ENCODE peak calls at places on chromosome 7, in ten cellular contexts. X, H, V, A, K, W, I, F, P and Z are unnamed samples.

GRCh38 chr7:22854158-22855048 is 31.8 kb upstream of the TOMM7 start:
- DNase-seq in H (peak), I (peak), V (peak), A (peak), W (peak), P (peak), K (peak), X (peak), F (peak), Z (peak)

GRCh38 chr7:17307558-17307957 is 9.1 kb downstream of the AHR start:
- DNase-seq in P (no peak), I (no peak), K (no peak), X (no peak), H (no peak), W (no peak), V (no peak), F (peak), A (no peak), Z (no peak)

GRCh38 chr7:44894881-44895600 is 9.7 kb upstream of the PURB start:
- DNase-seq in P (no peak), F (no peak), X (no peak), V (no peak), K (no peak), I (no peak), H (no peak), A (no peak), W (no peak), Z (no peak)

GRCh38 chr7:73909051-73909941 is 48.3 kb downstream of the TMEM270 start:
- DNase-seq in A (no peak), H (no peak), P (peak), F (no peak), I (no peak), X (no peak), W (no peak), K (no peak), V (no peak), Z (no peak)

GRCh38 chr7:27647052-27647451 is 15.6 kb downstream of the HIBADH start:
- DNase-seq in W (no peak), K (no peak), X (peak), F (peak), V (no peak), P (no peak), H (no peak), A (no peak), I (no peak), Z (no peak)

GRCh38 chr7:89339748-89340147 is 544.2 kb upstream of the TEX47 start:
- DNase-seq in F (no peak), K (no peak), H (no peak), V (no peak), A (no peak), P (no peak), X (no peak), I (no peak), W (no peak), Z (no peak)

GRCh38 chr7:152683297-152683696 is 7.4 kb upstream of the XRCC2 start:
- DNase-seq in H (no peak), I (peak), V (no peak), F (no peak), W (no peak), P (no peak), K (no peak), X (no peak), A (no peak), Z (no peak)

GRCh38 chr7:20561908-20562307 is 53.6 kb upstream of the ABCB5 start:
- DNase-seq in V (no peak), A (no peak), W (no peak), X (no peak), K (no peak), H (no peak), F (no peak), P (no peak), I (no peak), Z (no peak)

GRCh38 chr7:131119381-131119780 is 208.3 kb upstream of the MKLN1 start:
- DNase-seq in H (no peak), K (no peak), P (no peak), W (no peak), F (no peak), X (no peak), A (no peak), I (no peak), V (no peak), Z (no peak)

GRCh38 chr7:41487229-41487861 is 215.5 kb downstream of the INHBA start:
- DNase-seq in X (no peak), H (no peak), I (no peak), A (no peak), V (no peak), F (no peak), W (no peak), K (no peak), P (no peak), Z (no peak)

GRCh38 chr7:106735637-106736036 is 74.7 kb upstream of the CCDC71L start:
- DNase-seq in F (no peak), P (no peak), I (no peak), K (no peak), W (no peak), A (no peak), V (no peak), H (no peak), X (no peak), Z (no peak)

GRCh38 chr7:5591547-5591899 is 167.9 kb upstream of the TNRC18 start:
- DNase-seq in K (peak), A (no peak), P (no peak), I (no peak), F (peak), X (peak), H (no peak), V (peak), W (no peak), Z (no peak)

GRCh38 chr7:924541-925231 is 29.8 kb downstream of the ADAP1 start:
- DNase-seq in W (no peak), X (no peak), A (no peak), K (no peak), F (peak), P (no peak), I (peak), V (peak), H (no peak), Z (no peak)

GRCh38 chr7:25894002-25894901 is 257.7 kb upstream of the NFE2L3 start:
- DNase-seq in H (no peak), P (no peak), F (no peak), K (no peak), V (no peak), X (no peak), W (no peak), A (no peak), I (peak), Z (no peak)
- H3K27ac ChIP-seq in H (no peak), P (no peak), F (no peak), K (no peak), V (peak), X (no peak), W (no peak), A (no peak), I (no peak), Z (no peak)

DNA sequence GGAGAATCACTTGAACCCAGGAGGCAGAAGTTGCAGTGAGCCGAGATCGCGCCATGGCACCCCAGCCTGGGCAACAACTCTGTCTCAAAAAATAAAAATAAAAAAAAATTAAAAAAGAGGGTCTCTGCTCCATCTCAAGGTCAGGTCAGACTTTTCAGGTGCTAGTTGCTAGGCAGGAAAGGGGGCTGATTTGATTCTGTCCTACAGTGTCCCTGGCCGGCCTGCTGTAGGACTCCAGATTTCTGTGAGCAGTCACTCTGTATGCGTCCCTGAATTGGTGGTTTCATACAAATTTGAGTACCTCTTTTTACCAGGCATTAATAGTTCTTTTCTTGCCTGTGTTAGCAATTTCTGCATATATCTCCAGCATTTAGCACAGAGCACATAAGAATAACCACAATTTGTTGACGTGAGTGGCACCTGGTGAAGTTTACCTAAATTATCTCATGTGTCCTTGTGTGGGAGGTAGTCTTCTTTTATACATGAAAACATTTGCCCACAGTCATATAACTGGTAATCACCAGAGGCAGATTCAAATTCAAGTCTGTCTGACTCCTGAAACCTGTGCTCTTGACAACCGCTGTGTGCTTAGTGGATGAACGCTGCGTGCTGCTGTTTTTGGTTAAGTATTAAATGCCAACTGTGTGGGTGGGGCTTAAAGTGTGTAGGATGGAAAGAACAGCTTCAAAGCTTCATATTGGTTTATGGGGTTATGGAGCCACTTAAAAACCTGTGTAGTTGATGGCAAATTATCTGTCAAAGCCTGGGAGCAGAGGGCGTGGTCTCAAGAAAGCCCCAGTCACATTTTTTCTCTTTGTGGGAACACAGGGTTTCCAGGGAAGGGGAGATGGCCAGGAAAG is 3.2 kb upstream of the ZNF775 start:
- DNase-seq in F (no peak), W (no peak), K (no peak), P (no peak), H (no peak), X (no peak), A (no peak), V (no peak), I (no peak), Z (no peak)
- TF ChIP-seq POLR2A in F (no peak), W (no peak), K (no peak), P (no peak), H (no peak), X (no peak), A (no peak), V (no peak), I (no peak), Z (no peak)

DNA sequence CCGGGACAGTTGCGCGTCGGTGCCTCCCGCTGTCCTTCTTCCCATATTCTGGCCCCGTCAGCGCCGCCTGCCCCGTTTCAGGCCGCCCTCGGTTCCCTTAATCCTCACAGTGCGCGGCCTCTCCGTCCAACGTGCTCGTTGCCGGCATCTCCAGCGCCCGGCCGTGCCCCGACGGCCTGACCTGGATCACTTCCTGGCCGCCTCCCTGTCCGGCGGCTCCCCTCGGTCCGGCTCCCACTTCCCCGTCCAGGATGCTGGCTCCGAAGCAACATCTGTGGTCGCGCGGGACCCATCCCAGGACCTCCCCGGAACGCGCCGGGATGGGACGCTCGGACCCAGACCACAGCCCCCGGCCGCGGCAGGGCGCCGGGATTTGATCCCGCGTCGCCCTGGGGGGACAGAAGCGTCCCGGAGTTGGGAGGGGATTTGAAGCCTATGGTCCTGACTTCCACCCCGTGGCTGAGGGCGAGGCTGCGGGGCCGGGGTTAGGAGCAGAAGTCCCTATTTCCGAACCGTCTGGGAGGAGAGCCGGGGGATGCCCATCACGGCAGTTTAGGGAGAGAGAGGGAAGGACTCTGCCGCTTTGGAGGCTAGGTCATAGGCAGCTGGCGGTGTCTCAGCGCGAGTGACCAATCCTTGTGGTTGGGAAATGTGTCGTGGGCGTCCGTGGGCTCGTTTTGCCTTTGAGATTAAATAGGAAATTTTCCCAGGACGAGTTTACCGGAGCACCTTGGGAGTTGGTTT is 53.8 kb downstream of the KCTD7 start:
- DNase-seq in H (no peak), F (peak), A (peak), X (peak), K (peak), P (peak), W (no peak), V (no peak), I (peak), Z (no peak)
- H3K27ac ChIP-seq in H (peak), F (peak), A (peak), X (peak), K (peak), P (peak), W (peak), V (peak), I (peak), Z (peak)

GRCh38 chr7:148983220-148984146 is 44.8 kb downstream of the PDIA4 start:
- DNase-seq in V (peak), A (peak), H (peak), W (peak), P (peak), K (peak), I (no peak), F (peak), X (peak), Z (peak)

GRCh38 chr7:148986737-148987009 is 41.6 kb downstream of the PDIA4 start:
- DNase-seq in V (no peak), W (no peak), A (no peak), P (no peak), K (no peak), F (no peak), I (no peak), H (no peak), X (no peak), Z (no peak)

GRCh38 chr7:148991536-148991935 is 36.8 kb downstream of the PDIA4 start:
- DNase-seq in X (no peak), W (no peak), F (no peak), A (no peak), K (no peak), H (no peak), V (no peak), P (no peak), I (no peak), Z (no peak)

GRCh38 chr7:148987751-148988512 is 40.4 kb downstream of the PDIA4 start:
- DNase-seq in P (no peak), X (no peak), F (peak), K (no peak), A (no peak), W (no peak), I (no peak), H (no peak), V (peak), Z (no peak)

DNA sequence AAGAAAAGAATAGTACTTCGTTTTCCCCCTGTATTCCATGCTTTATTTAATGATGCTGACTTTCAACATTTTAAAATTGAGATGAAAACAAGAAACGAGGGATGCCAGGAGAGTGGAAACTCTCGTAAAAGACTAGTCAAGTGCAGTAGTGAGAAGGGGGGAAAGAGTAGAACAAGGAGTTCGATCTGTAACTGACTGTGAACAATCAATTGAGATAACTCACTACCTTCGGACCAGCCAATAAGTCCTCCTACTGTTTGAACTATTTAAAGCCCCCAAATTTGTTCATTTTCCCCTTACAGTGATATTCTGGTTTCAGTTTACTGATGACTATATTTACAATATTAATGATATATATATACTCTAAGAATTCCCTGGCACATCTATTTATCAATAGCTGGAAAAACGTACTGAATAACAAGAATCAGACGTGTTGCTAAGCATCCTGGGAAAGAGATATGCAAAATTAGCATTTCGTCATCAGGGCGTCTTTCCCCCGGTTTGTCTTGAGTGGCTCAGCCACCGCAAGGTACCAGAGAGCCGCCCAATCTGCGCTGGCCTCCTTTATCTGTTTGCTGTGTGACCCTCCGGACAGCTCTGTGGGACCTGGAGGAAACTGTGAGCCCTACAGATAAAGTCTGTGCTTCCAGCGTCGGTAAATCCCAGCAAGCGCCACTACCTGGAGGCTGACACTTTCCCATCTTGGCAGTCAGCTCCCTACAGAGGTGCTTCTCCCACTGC is 41.1 kb downstream of the PDIA4 start:
- DNase-seq in X (peak), W (peak), I (peak), K (peak), H (peak), V (peak), A (peak), P (peak), F (peak), Z (peak)
- TF ChIP-seq POLR2A in X (peak), W (peak), I (no peak), K (peak), H (no peak), V (no peak), A (no peak), P (no peak), F (no peak), Z (no peak)